ENCODE peak calls at places on chromosomes 12 and 14, in eight cellular contexts. J, U, O, H, L, X, M and I are unnamed samples.

GRCh38 chr12:49767333-49767732 is 26.0 kb downstream of the TMBIM6 start:
- DNase-seq in J (no peak), U (no peak), O (peak), H (no peak), L (no peak), X (no peak), M (no peak), I (no peak)

GRCh38 chr12:53123578-53124351 is 20.5 kb downstream of the SOAT2 start:
- DNase-seq in J (no peak), U (no peak), O (peak), H (no peak), L (no peak), X (peak), M (peak), I (peak)

GRCh38 chr12:42588981-42589464 is 523 bp downstream of the PRICKLE1 start:
- DNase-seq in J (no peak), U (peak), O (no peak), H (no peak), L (no peak), X (peak), M (peak), I (peak)

GRCh38 chr14:103362780-103363179 is 22.4 kb upstream of the MARK3 start:
- DNase-seq in J (no peak), U (no peak), O (no peak), H (no peak), L (no peak), X (no peak), M (no peak), I (no peak)

GRCh38 chr14:64701660-64702059 is 2.6 kb upstream of the PLEKHG3 start:
- DNase-seq in J (no peak), U (no peak), O (no peak), H (peak), L (no peak), X (no peak), M (no peak), I (no peak)

GRCh38 chr14:60514378-60515243 is 5.7 kb downstream of the SIX6 start:
- DNase-seq in J (no peak), U (peak), O (no peak), H (peak), L (no peak), X (peak), M (peak), I (no peak)

GRCh38 chr12:49930515-49931288 is 19.8 kb upstream of the AQP2 start:
- DNase-seq in J (no peak), U (no peak), O (peak), H (no peak), L (no peak), X (peak), M (peak), I (peak)

GRCh38 chr14:64951724-64952123 is 9.2 kb upstream of the GPX2 start:
- DNase-seq in J (no peak), U (no peak), O (no peak), H (no peak), L (no peak), X (no peak), M (no peak), I (no peak)

GRCh38 chr14:75985618-75986438 is at the start of gene IFT43:
- DNase-seq in J (peak), U (peak), O (peak), H (peak), L (peak), X (peak), M (peak), I (peak)

GRCh38 chr14:105062048-105062433 is 3.2 kb downstream of the GPR132 start:
- DNase-seq in J (no peak), U (no peak), O (no peak), H (no peak), L (no peak), X (no peak), M (no peak), I (no peak)

GRCh38 chr14:38297681-38298080 is 41.8 kb upstream of the CLEC14A start:
- DNase-seq in J (no peak), U (no peak), O (peak), H (no peak), L (no peak), X (no peak), M (no peak), I (no peak)

GRCh38 chr14:64440494-64440893 is 24.8 kb upstream of the AKAP5 start:
- DNase-seq in J (no peak), U (no peak), O (peak), H (no peak), L (no peak), X (no peak), M (peak), I (peak)

GRCh38 chr12:111635524-111635923 is 36.4 kb upstream of the ATXN2 start:
- DNase-seq in J (no peak), U (peak), O (no peak), H (no peak), L (no peak), X (no peak), M (no peak), I (peak)

GRCh38 chr14:47392351-47392750 is 283.1 kb downstream of the MDGA2 start:
- DNase-seq in J (no peak), U (no peak), O (no peak), H (no peak), L (no peak), X (no peak), M (no peak), I (no peak)

GRCh38 chr12:106353178-106353577 is 4.4 kb upstream of the POLR3B start:
- DNase-seq in J (no peak), U (no peak), O (no peak), H (no peak), L (no peak), X (no peak), M (no peak), I (no peak)

GRCh38 chr12:50201987-50202521 is 34.9 kb upstream of the CERS5 start:
- DNase-seq in J (no peak), U (peak), O (peak), H (no peak), L (no peak), X (peak), M (peak), I (peak)

GRCh38 chr14:75267141-75267601 is 11.5 kb upstream of the FOS start:
- DNase-seq in J (no peak), U (peak), O (peak), H (no peak), L (no peak), X (no peak), M (peak), I (peak)

GRCh38 chr12:46743471-46743870 is 82.3 kb downstream of the SLC38A4 start:
- DNase-seq in J (no peak), U (no peak), O (no peak), H (no peak), L (no peak), X (no peak), M (no peak), I (no peak)

GRCh38 chr12:105223358-105223840 is 12.6 kb downstream of the APPL2 start:
- DNase-seq in J (no peak), U (no peak), O (no peak), H (no peak), L (no peak), X (no peak), M (no peak), I (no peak)

GRCh38 chr14:21408152-21408551 is 24.3 kb upstream of the SUPT16H start:
- DNase-seq in J (no peak), U (no peak), O (peak), H (no peak), L (no peak), X (peak), M (peak), I (peak)

GRCh38 chr12:64840949-64841717 is 16.7 kb downstream of the TBC1D30 start:
- DNase-seq in J (no peak), U (no peak), O (no peak), H (no peak), L (no peak), X (peak), M (no peak), I (no peak)

GRCh38 chr14:51092965-51093364 is 1.9 kb downstream of the TRIM9 start:
- DNase-seq in J (no peak), U (no peak), O (no peak), H (no peak), L (no peak), X (no peak), M (no peak), I (no peak)

GRCh38 chr12:116382456-116382902 is 105.0 kb upstream of the MED13L start:
- DNase-seq in J (no peak), U (no peak), O (peak), H (no peak), L (no peak), X (no peak), M (no peak), I (no peak)

GRCh38 chr12:111757361-111758119 is 9.2 kb upstream of the ALDH2 start:
- DNase-seq in J (no peak), U (peak), O (no peak), H (no peak), L (no peak), X (no peak), M (peak), I (peak)

GRCh38 chr12:117507547-117507946 is 146.1 kb upstream of the NOS1 start:
- DNase-seq in J (no peak), U (no peak), O (no peak), H (peak), L (no peak), X (no peak), M (no peak), I (no peak)

GRCh38 chr14:93683241-93683640 is 105.0 kb downstream of the PRIMA1 start:
- DNase-seq in J (no peak), U (peak), O (no peak), H (no peak), L (no peak), X (peak), M (no peak), I (no peak)

GRCh38 chr14:24310387-24310665 is 386 bp downstream of the LTB4R2 start:
- DNase-seq in J (no peak), U (no peak), O (no peak), H (no peak), L (no peak), X (no peak), M (no peak), I (no peak)

GRCh38 chr12:119006749-119007148 is 25.4 kb downstream of the SRRM4 start:
- DNase-seq in J (no peak), U (peak), O (no peak), H (no peak), L (no peak), X (no peak), M (no peak), I (no peak)

GRCh38 chr14:50362791-50363733 is 33.6 kb downstream of the CDKL1 start:
- DNase-seq in J (no peak), U (no peak), O (no peak), H (no peak), L (no peak), X (no peak), M (peak), I (peak)

GRCh38 chr12:77746108-77746507 is 84.6 kb upstream of the NAV3 start:
- DNase-seq in J (no peak), U (no peak), O (no peak), H (peak), L (no peak), X (peak), M (no peak), I (no peak)

GRCh38 chr14:60232185-60232584 is 16.8 kb upstream of the PPM1A start:
- DNase-seq in J (no peak), U (no peak), O (no peak), H (no peak), L (no peak), X (no peak), M (no peak), I (no peak)

GRCh38 chr12:54958048-54958658 is 26.4 kb downstream of the TESPA1 start:
- DNase-seq in J (peak), U (peak), O (peak), H (peak), L (no peak), X (peak), M (peak), I (peak)

GRCh38 chr12:44859998-44860689 is 16.0 kb downstream of the NELL2 start:
- DNase-seq in J (no peak), U (no peak), O (no peak), H (no peak), L (no peak), X (no peak), M (no peak), I (no peak)

GRCh38 chr14:103121161-103121845 is 2.0 kb upstream of the TNFAIP2 start:
- DNase-seq in J (no peak), U (no peak), O (no peak), H (no peak), L (no peak), X (no peak), M (no peak), I (no peak)